ENCODE peak calls at places on chromosomes 1 and 21, in five cellular contexts. J, W, B, Q and Y are unnamed samples.

GRCh38 chr1:16026723-16027484 is 5.1 kb downstream of the CLCNKA start:
- DNase-seq in J (no peak), Q (no peak), B (peak), W (no peak), Y (peak)

GRCh38 chr1:36464605-36465393 is 615 bp upstream of the MRPS15 start:
- DNase-seq in J (no peak), Q (peak), W (no peak), B (no peak), Y (peak)

GRCh38 chr1:5646486-5646885 is 345.7 kb downstream of the NPHP4 start:
- DNase-seq in B (no peak), W (no peak), Q (no peak), J (no peak), Y (no peak)

GRCh38 chr1:66276229-66276628 is 257.7 kb upstream of the SGIP1 start:
- DNase-seq in B (no peak), Q (no peak), J (no peak), W (no peak), Y (no peak)

GRCh38 chr1:233790662-233791371 is 113.7 kb upstream of the SLC35F3 start:
- DNase-seq in B (no peak), W (peak), Q (peak), J (peak), Y (peak)

GRCh38 chr1:37410080-37410479 is 64.3 kb upstream of the ZC3H12A start:
- DNase-seq in Q (no peak), J (no peak), W (no peak), B (no peak), Y (no peak)

GRCh38 chr1:22778842-22779520 is 68.3 kb downstream of the EPHB2 start:
- DNase-seq in Q (peak), W (no peak), J (no peak), B (no peak), Y (no peak)

GRCh38 chr1:200625381-200625824 is 4.9 kb upstream of the KIF14 start:
- DNase-seq in J (peak), Q (no peak), W (no peak), B (no peak), Y (peak)

GRCh38 chr1:110555807-110556470 is 37.0 kb upstream of the KCNA10 start:
- DNase-seq in B (no peak), W (no peak), J (peak), Q (peak), Y (peak)

GRCh38 chr1:12593621-12594066 is 24.4 kb downstream of the DHRS3 start:
- DNase-seq in J (peak), B (no peak), Q (no peak), W (no peak), Y (no peak)

GRCh38 chr1:3553166-3553939 is 58.0 kb downstream of the MEGF6 start:
- DNase-seq in Q (no peak), B (no peak), W (no peak), J (peak), Y (no peak)

GRCh38 chr21:45224189-45224938 is 63.3 kb downstream of the POFUT2 start:
- DNase-seq in Q (no peak), J (no peak), W (no peak), B (no peak), Y (no peak)

GRCh38 chr1:94522304-94522703 is 19.3 kb downstream of the F3 start:
- DNase-seq in B (no peak), W (no peak), Q (no peak), J (peak), Y (peak)

GRCh38 chr21:45482899-45483821 is 59.1 kb downstream of the SLC19A1 start:
- DNase-seq in Q (no peak), B (peak), J (no peak), W (no peak), Y (no peak)